ENCODE peak calls at places on chromosome 20, in seven cellular contexts. L is OCI-LY7, D is H1, X is WTC11, Z is heart left ventricle, W is tibial artery, H is psoas muscle. T is an unnamed sample.

GRCh38 chr20:2314759-2315439 is 19.1 kb downstream of the TGM3 start:
- DNase-seq in H (peak; percentile 72), L (no peak), W (peak; percentile 53), Z (no peak), D (no peak), X (no peak), T (no peak)

GRCh38 chr20:13302647-13303425 is 81.8 kb downstream of the ISM1 start:
- DNase-seq in Z (no peak), H (no peak), L (peak; percentile 16), X (peak; percentile 54), W (no peak), D (no peak), T (peak; percentile 46)

GRCh38 chr20:5770987-5771318 is 20.8 kb downstream of the SHLD1 start:
- DNase-seq in W (no peak), D (no peak), Z (no peak), X (no peak), L (peak; percentile 50), H (no peak), T (no peak)

GRCh38 chr20:46084805-46085792 is 4.7 kb downstream of the NCOA5 start:
- DNase-seq in W (no peak), H (no peak), L (no peak), D (no peak), X (no peak), Z (no peak), T (peak; percentile 29)

GRCh38 chr20:47990507-47991132 is 205.3 kb upstream of the SULF2 start:
- DNase-seq in W (no peak), Z (no peak), X (no peak), D (no peak), L (no peak), H (no peak), T (no peak)

GRCh38 chr20:22999756-23000155 is 35.4 kb upstream of the SSTR4 start:
- DNase-seq in H (no peak), L (no peak), W (no peak), Z (no peak), X (no peak), D (no peak), T (no peak)

GRCh38 chr20:32510120-32510600 is 75.0 kb downstream of the NOL4L start:
- DNase-seq in H (no peak), D (no peak), Z (no peak), X (no peak), L (no peak), W (no peak), T (no peak)

GRCh38 chr20:36470482-36471062 is 70.7 kb upstream of the MYL9 start:
- DNase-seq in W (no peak), L (peak; percentile 57), D (no peak), H (no peak), X (no peak), Z (no peak), T (no peak)

GRCh38 chr20:13900506-13900905 is 89.9 kb downstream of the SEL1L2 start:
- DNase-seq in Z (no peak), X (no peak), W (no peak), H (no peak), D (no peak), L (no peak), T (no peak)

GRCh38 chr20:52103469-52103910 is 88.1 kb downstream of the ZFP64 start:
- DNase-seq in X (peak; percentile 67), H (no peak), L (no peak), W (no peak), D (peak; percentile 25), Z (no peak), T (no peak)

GRCh38 chr20:22768779-22769178 is 184.4 kb upstream of the FOXA2 start:
- DNase-seq in L (no peak), X (no peak), D (no peak), W (no peak), Z (no peak), H (no peak), T (no peak)

GRCh38 chr20:37850724-37851123 is 52.2 kb upstream of the VSTM2L start:
- DNase-seq in W (no peak), L (no peak), Z (no peak), D (no peak), X (no peak), H (no peak), T (no peak)

GRCh38 chr20:41900292-41900691 is 282.1 kb upstream of the CHD6 start:
- DNase-seq in D (no peak), Z (no peak), X (no peak), H (no peak), L (no peak), W (no peak), T (no peak)

GRCh38 chr20:20277772-20278382 is 90.0 kb upstream of the INSM1 start:
- DNase-seq in X (no peak), W (no peak), H (peak; percentile 20), Z (no peak), L (no peak), D (no peak), T (no peak)
- TF ChIP-seq CTCF in X (no peak), W (no peak), H (no peak), Z (no peak), L (no peak), D (no peak), T (no peak)

GRCh38 chr20:63692436-63693078 is 3.9 kb upstream of the TNFRSF6B start:
- DNase-seq in Z (peak; percentile 58), L (no peak), X (no peak), D (no peak), W (peak; percentile 70), H (no peak), T (peak; percentile 64)
- TF ChIP-seq CTCF in Z (no peak), L (no peak), X (no peak), D (no peak), W (no peak), H (no peak), T (no peak)

DNA sequence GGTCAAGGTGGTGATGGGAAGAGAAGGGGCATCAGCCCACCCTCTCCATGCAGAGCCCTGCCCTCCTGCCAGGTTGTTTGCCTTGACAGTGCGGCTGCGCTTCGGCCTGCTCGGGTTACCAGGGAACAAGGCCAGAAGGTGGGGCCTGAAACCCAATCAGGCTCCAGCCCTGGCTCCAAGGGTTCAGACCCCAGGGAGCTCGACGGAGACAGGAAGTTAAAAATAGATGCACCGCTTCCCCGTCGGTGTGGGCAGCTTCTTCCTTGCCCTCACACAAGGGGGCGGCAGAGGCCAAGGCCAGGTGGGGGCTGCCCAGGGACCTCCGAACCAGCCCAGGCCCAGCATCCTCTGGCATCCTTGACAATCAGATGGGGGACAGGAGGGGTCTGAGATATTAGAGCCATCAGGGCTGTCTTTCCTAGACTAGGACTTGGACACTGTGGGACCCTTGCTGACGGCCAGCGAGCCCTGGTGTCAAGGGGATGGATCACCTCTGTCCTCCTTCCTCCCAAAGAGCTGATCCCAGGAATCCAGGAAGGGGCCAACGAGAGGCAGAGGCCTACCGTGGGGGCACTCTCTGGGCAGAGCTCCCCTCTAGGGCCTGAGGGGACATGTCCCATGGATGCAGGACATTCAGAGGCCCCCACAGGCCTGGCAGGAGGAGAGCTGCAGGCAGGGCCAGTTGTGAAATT is 65.2 kb downstream of the RIPOR3 start:
- DNase-seq in Z (peak; percentile 83), W (peak; percentile 81), H (peak; percentile 71), D (no peak), X (peak; percentile 91), L (peak; percentile 61), T (peak; percentile 91)
- TF ChIP-seq CTCF in Z (peak; percentile 53), W (peak; percentile 45), H (peak; percentile 52), D (peak; percentile 88), X (peak; percentile 67), L (peak; percentile 76), T (peak; percentile 97)

GRCh38 chr20:62230696-62231095 is 7.6 kb upstream of the OSBPL2 start:
- DNase-seq in H (no peak), W (no peak), X (no peak), Z (no peak), D (no peak), L (no peak), T (no peak)
- TF ChIP-seq CTCF in H (no peak), W (no peak), X (no peak), Z (no peak), D (no peak), L (no peak), T (no peak)

T was measured in Calu3.